ENCODE peak calls at places on chromosomes 3 and 15, in eight cellular contexts. One of them, this sample, is unnamed.

GRCh38 chr15:66841953-66842681 is 140.1 kb downstream of the SMAD6 start:
- DNase-seq in breast epithelium: peak; percentile 90
- DNase-seq in psoas muscle: peak; percentile 91
- DNase-seq in CD4-positive, alpha-beta T cell: no peak
- DNase-seq in neural progenitor cell: peak; percentile 81
- DNase-seq in aorta: peak; percentile 94
- DNase-seq in CD8-positive, alpha-beta memory T cell: no peak
- DNase-seq in GM23248: peak; percentile 98
- DNase-seq in this sample: peak; percentile 47

GRCh38 chr3:58666683-58667082 is at the start of gene FAM3D:
- DNase-seq in breast epithelium: no peak
- DNase-seq in psoas muscle: no peak
- DNase-seq in CD4-positive, alpha-beta T cell: no peak
- DNase-seq in neural progenitor cell: no peak
- DNase-seq in aorta: no peak
- DNase-seq in CD8-positive, alpha-beta memory T cell: no peak
- DNase-seq in GM23248: no peak
- DNase-seq in this sample: no peak

GRCh38 chr3:185503467-185503975 is 4.7 kb upstream of the TMEM41A start:
- DNase-seq in breast epithelium: no peak
- DNase-seq in psoas muscle: no peak
- DNase-seq in CD4-positive, alpha-beta T cell: no peak
- DNase-seq in neural progenitor cell: no peak
- DNase-seq in aorta: no peak
- DNase-seq in CD8-positive, alpha-beta memory T cell: no peak
- DNase-seq in GM23248: no peak
- DNase-seq in this sample: no peak

GRCh38 chr3:194640829-194641228 is 7.6 kb upstream of the TMEM44 start:
- DNase-seq in breast epithelium: no peak
- DNase-seq in psoas muscle: no peak
- DNase-seq in CD4-positive, alpha-beta T cell: peak; percentile 54
- DNase-seq in neural progenitor cell: peak; percentile 33
- DNase-seq in aorta: no peak
- DNase-seq in CD8-positive, alpha-beta memory T cell: peak; percentile 58
- DNase-seq in GM23248: peak; percentile 41
- DNase-seq in this sample: peak; percentile 8

GRCh38 chr3:148657470-148657869 is 40.2 kb upstream of the AGTR1 start:
- DNase-seq in breast epithelium: no peak
- DNase-seq in psoas muscle: no peak
- DNase-seq in CD4-positive, alpha-beta T cell: no peak
- DNase-seq in neural progenitor cell: no peak
- DNase-seq in aorta: no peak
- DNase-seq in CD8-positive, alpha-beta memory T cell: no peak
- DNase-seq in GM23248: no peak
- DNase-seq in this sample: no peak

GRCh38 chr15:59200560-59200959 is 6.1 kb upstream of the LDHAL6B start:
- DNase-seq in breast epithelium: no peak
- DNase-seq in psoas muscle: no peak
- DNase-seq in CD4-positive, alpha-beta T cell: no peak
- DNase-seq in neural progenitor cell: no peak
- DNase-seq in aorta: no peak
- DNase-seq in CD8-positive, alpha-beta memory T cell: no peak
- DNase-seq in GM23248: no peak
- DNase-seq in this sample: no peak

GRCh38 chr15:82851331-82851850 is 42.0 kb downstream of the WHAMM start:
- DNase-seq in breast epithelium: no peak
- DNase-seq in psoas muscle: no peak
- DNase-seq in CD4-positive, alpha-beta T cell: no peak
- DNase-seq in neural progenitor cell: no peak
- DNase-seq in aorta: no peak
- DNase-seq in CD8-positive, alpha-beta memory T cell: no peak
- DNase-seq in GM23248: no peak
- DNase-seq in this sample: no peak

GRCh38 chr15:70559840-70560239 is 203.5 kb downstream of the UACA start:
- DNase-seq in breast epithelium: no peak
- DNase-seq in psoas muscle: no peak
- DNase-seq in CD4-positive, alpha-beta T cell: no peak
- DNase-seq in neural progenitor cell: no peak
- DNase-seq in aorta: no peak
- DNase-seq in CD8-positive, alpha-beta memory T cell: no peak
- DNase-seq in GM23248: no peak
- DNase-seq in this sample: no peak

GRCh38 chr15:90036806-90037509 is 35.8 kb downstream of the ZNF710 start:
- DNase-seq in breast epithelium: no peak
- DNase-seq in psoas muscle: no peak
- DNase-seq in CD4-positive, alpha-beta T cell: no peak
- DNase-seq in neural progenitor cell: no peak
- DNase-seq in aorta: no peak
- DNase-seq in CD8-positive, alpha-beta memory T cell: no peak
- DNase-seq in GM23248: no peak
- DNase-seq in this sample: no peak

GRCh38 chr3:21377366-21377765 is 373.6 kb downstream of the ZNF385D start:
- DNase-seq in breast epithelium: no peak
- DNase-seq in psoas muscle: no peak
- DNase-seq in CD4-positive, alpha-beta T cell: no peak
- DNase-seq in neural progenitor cell: no peak
- DNase-seq in aorta: no peak
- DNase-seq in CD8-positive, alpha-beta memory T cell: no peak
- DNase-seq in GM23248: no peak
- DNase-seq in this sample: no peak

GRCh38 chr3:71710906-71711494 is 14.2 kb downstream of the EIF4E3 start:
- DNase-seq in breast epithelium: no peak
- DNase-seq in psoas muscle: no peak
- DNase-seq in CD4-positive, alpha-beta T cell: no peak
- DNase-seq in neural progenitor cell: peak; percentile 65
- DNase-seq in aorta: no peak
- DNase-seq in CD8-positive, alpha-beta memory T cell: peak; percentile 41
- DNase-seq in GM23248: peak; percentile 80
- DNase-seq in this sample: peak; percentile 21

GRCh38 chr15:44033894-44034293 is 161.2 kb downstream of the FRMD5 start:
- DNase-seq in breast epithelium: no peak
- DNase-seq in psoas muscle: no peak
- DNase-seq in CD4-positive, alpha-beta T cell: no peak
- DNase-seq in neural progenitor cell: no peak
- DNase-seq in aorta: peak; percentile 53
- DNase-seq in CD8-positive, alpha-beta memory T cell: no peak
- DNase-seq in GM23248: peak; percentile 78
- DNase-seq in this sample: peak; percentile 16

GRCh38 chr3:49111347-49111746 is 6.8 kb upstream of the QARS1 start:
- DNase-seq in breast epithelium: no peak
- DNase-seq in psoas muscle: no peak
- DNase-seq in CD4-positive, alpha-beta T cell: no peak
- DNase-seq in neural progenitor cell: no peak
- DNase-seq in aorta: no peak
- DNase-seq in CD8-positive, alpha-beta memory T cell: no peak
- DNase-seq in GM23248: no peak
- DNase-seq in this sample: no peak

GRCh38 chr3:40379674-40380306 is 7.2 kb upstream of the ENTPD3 start:
- DNase-seq in breast epithelium: no peak
- DNase-seq in psoas muscle: no peak
- DNase-seq in CD4-positive, alpha-beta T cell: no peak
- DNase-seq in neural progenitor cell: no peak
- DNase-seq in aorta: no peak
- DNase-seq in CD8-positive, alpha-beta memory T cell: no peak
- DNase-seq in GM23248: no peak
- DNase-seq in this sample: no peak

GRCh38 chr3:9500108-9501050 is 53.2 kb downstream of the LHFPL4 start:
- DNase-seq in breast epithelium: no peak
- DNase-seq in psoas muscle: peak; percentile 74
- DNase-seq in CD4-positive, alpha-beta T cell: peak; percentile 51
- DNase-seq in neural progenitor cell: peak; percentile 94
- DNase-seq in aorta: peak; percentile 70
- DNase-seq in CD8-positive, alpha-beta memory T cell: peak; percentile 46
- DNase-seq in GM23248: peak; percentile 85
- DNase-seq in this sample: peak; percentile 48

GRCh38 chr15:60426870-60427528 is 29.2 kb upstream of the ANXA2 start:
- DNase-seq in breast epithelium: no peak
- DNase-seq in psoas muscle: no peak
- DNase-seq in CD4-positive, alpha-beta T cell: no peak
- DNase-seq in neural progenitor cell: no peak
- DNase-seq in aorta: no peak
- DNase-seq in CD8-positive, alpha-beta memory T cell: no peak
- DNase-seq in GM23248: peak; percentile 91
- DNase-seq in this sample: no peak

GRCh38 chr3:152060701-152061100 is 187.3 kb downstream of the SUCNR1 start:
- DNase-seq in breast epithelium: no peak
- DNase-seq in psoas muscle: no peak
- DNase-seq in CD4-positive, alpha-beta T cell: no peak
- DNase-seq in neural progenitor cell: peak; percentile 8
- DNase-seq in aorta: no peak
- DNase-seq in CD8-positive, alpha-beta memory T cell: no peak
- DNase-seq in GM23248: no peak
- DNase-seq in this sample: no peak

GRCh38 chr3:142273501-142273900 is 48.1 kb upstream of the GK5 start:
- DNase-seq in breast epithelium: no peak
- DNase-seq in psoas muscle: no peak
- DNase-seq in CD4-positive, alpha-beta T cell: no peak
- DNase-seq in neural progenitor cell: peak; percentile 43
- DNase-seq in aorta: no peak
- DNase-seq in CD8-positive, alpha-beta memory T cell: no peak
- DNase-seq in GM23248: no peak
- DNase-seq in this sample: no peak

GRCh38 chr15:68791431-68792283 is 29.0 kb downstream of the ANP32A start:
- DNase-seq in breast epithelium: no peak
- DNase-seq in psoas muscle: no peak
- DNase-seq in CD4-positive, alpha-beta T cell: peak; percentile 18
- DNase-seq in neural progenitor cell: no peak
- DNase-seq in aorta: no peak
- DNase-seq in CD8-positive, alpha-beta memory T cell: peak; percentile 78
- DNase-seq in GM23248: no peak
- DNase-seq in this sample: no peak

GRCh38 chr15:57866149-57866736 is 159.7 kb downstream of the POLR2M start:
- DNase-seq in breast epithelium: no peak
- DNase-seq in psoas muscle: peak; percentile 59
- DNase-seq in CD4-positive, alpha-beta T cell: peak; percentile 11
- DNase-seq in neural progenitor cell: peak; percentile 67
- DNase-seq in aorta: peak; percentile 53
- DNase-seq in CD8-positive, alpha-beta memory T cell: peak; percentile 25
- DNase-seq in GM23248: peak; percentile 72
- DNase-seq in this sample: peak; percentile 52

GRCh38 chr15:75067123-75067854 is 43.9 kb downstream of the PPCDC start:
- DNase-seq in breast epithelium: no peak
- DNase-seq in psoas muscle: no peak
- DNase-seq in CD4-positive, alpha-beta T cell: no peak
- DNase-seq in neural progenitor cell: no peak
- DNase-seq in aorta: no peak
- DNase-seq in CD8-positive, alpha-beta memory T cell: no peak
- DNase-seq in GM23248: peak; percentile 53
- DNase-seq in this sample: peak; percentile 12

GRCh38 chr15:50137330-50137761 is 18.3 kb upstream of the ATP8B4 start:
- DNase-seq in breast epithelium: no peak
- DNase-seq in psoas muscle: no peak
- DNase-seq in CD4-positive, alpha-beta T cell: no peak
- DNase-seq in neural progenitor cell: no peak
- DNase-seq in aorta: no peak
- DNase-seq in CD8-positive, alpha-beta memory T cell: no peak
- DNase-seq in GM23248: peak; percentile 99
- DNase-seq in this sample: peak; percentile 86

DNA sequence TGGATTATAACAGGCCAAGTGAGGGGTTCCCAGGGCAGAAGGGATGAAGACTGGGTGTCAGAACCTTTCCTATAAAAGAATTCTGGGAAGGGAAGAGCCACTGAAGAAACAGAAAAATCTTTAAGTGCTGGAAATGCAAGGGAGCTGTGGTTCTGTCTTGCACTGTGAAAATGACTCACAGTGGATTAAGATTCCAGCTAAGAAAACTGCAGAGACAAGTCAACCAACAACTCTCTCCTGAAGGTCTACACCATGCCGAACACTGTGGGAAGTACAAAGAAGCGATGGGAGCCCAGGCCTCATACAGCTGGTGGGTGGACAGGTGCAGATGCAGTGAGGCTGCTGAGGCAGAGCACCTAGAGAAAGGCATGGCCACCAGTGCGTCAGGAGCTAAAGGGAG is 27.7 kb downstream of the ZDHHC3 start:
- DNase-seq in breast epithelium: no peak
- DNase-seq in psoas muscle: no peak
- DNase-seq in CD4-positive, alpha-beta T cell: no peak
- DNase-seq in neural progenitor cell: no peak
- DNase-seq in aorta: no peak
- DNase-seq in CD8-positive, alpha-beta memory T cell: no peak
- DNase-seq in GM23248: no peak
- DNase-seq in this sample: no peak
- H3K27ac ChIP-seq in breast epithelium: no peak overlapping the region
- H3K27ac ChIP-seq in psoas muscle: no peak overlapping the region
- H3K27ac ChIP-seq in CD4-positive, alpha-beta T cell: no peak overlapping the region
- H3K27ac ChIP-seq in neural progenitor cell: no peak overlapping the region
- H3K27ac ChIP-seq in aorta: no peak overlapping the region
- H3K27ac ChIP-seq in CD8-positive, alpha-beta memory T cell: no peak overlapping the region
- H3K27ac ChIP-seq in GM23248: no peak overlapping the region
- H3K27ac ChIP-seq in this sample: no peak overlapping the region

GRCh38 chr3:184016169-184016570 is 1.5 kb downstream of the ABCC5 start:
- DNase-seq in breast epithelium: no peak
- DNase-seq in psoas muscle: no peak
- DNase-seq in CD4-positive, alpha-beta T cell: no peak
- DNase-seq in neural progenitor cell: no peak
- DNase-seq in aorta: no peak
- DNase-seq in CD8-positive, alpha-beta memory T cell: no peak
- DNase-seq in GM23248: no peak
- DNase-seq in this sample: no peak
- H3K27ac ChIP-seq in breast epithelium: no peak overlapping the region
- H3K27ac ChIP-seq in psoas muscle: peak overlapping the region; percentile 89
- H3K27ac ChIP-seq in CD4-positive, alpha-beta T cell: no peak overlapping the region
- H3K27ac ChIP-seq in neural progenitor cell: no peak overlapping the region
- H3K27ac ChIP-seq in aorta: no peak overlapping the region
- H3K27ac ChIP-seq in CD8-positive, alpha-beta memory T cell: peak overlapping the region; percentile 18
- H3K27ac ChIP-seq in GM23248: no peak overlapping the region
- H3K27ac ChIP-seq in this sample: no peak overlapping the region

GRCh38 chr15:96331141-96331941 is 841 bp downstream of the NR2F2 start:
- DNase-seq in breast epithelium: no peak
- DNase-seq in psoas muscle: peak; percentile 74
- DNase-seq in CD4-positive, alpha-beta T cell: no peak
- DNase-seq in neural progenitor cell: peak; percentile 41
- DNase-seq in aorta: no peak
- DNase-seq in CD8-positive, alpha-beta memory T cell: no peak
- DNase-seq in GM23248: peak; percentile 71
- DNase-seq in this sample: no peak
- H3K27ac ChIP-seq in breast epithelium: peak overlapping the region; percentile 93
- H3K27ac ChIP-seq in psoas muscle: peak overlapping the region; percentile 94
- H3K27ac ChIP-seq in CD4-positive, alpha-beta T cell: no peak overlapping the region
- H3K27ac ChIP-seq in neural progenitor cell: peak overlapping the region; percentile 88
- H3K27ac ChIP-seq in aorta: peak overlapping the region; percentile 98
- H3K27ac ChIP-seq in CD8-positive, alpha-beta memory T cell: peak overlapping the region; percentile 51
- H3K27ac ChIP-seq in GM23248: peak overlapping the region; percentile 94
- H3K27ac ChIP-seq in this sample: peak overlapping the region; percentile 98

DNA sequence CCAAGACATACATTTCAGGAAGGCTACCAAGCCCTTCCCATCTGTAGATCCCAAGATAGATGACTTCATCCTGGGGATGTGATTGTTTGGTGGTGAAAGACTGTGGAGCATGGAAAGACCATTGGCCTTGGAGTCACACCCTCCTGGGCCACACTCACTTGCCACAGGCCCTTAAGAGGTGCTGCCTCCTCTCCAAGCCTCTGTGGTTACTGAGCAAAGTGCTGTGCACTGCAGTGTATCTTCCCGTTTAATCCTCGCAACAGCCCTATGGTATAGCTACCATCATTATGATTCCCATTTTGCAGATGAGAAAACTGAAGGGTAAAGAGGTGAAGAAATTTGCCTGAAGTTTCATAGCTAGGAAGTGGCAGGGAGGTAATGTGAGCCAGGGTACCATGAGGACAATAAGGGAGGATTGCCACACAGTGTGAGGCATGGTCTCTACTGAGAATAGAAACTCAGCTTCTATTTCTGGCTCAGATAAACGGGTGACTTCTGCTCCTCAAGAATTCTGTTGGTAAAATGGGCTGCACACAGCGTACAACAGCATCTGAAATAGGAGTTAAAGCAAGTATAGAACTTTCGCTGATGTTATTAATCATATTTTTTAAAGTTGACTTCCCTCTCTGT is 23.9 kb upstream of the RHO start:
- DNase-seq in breast epithelium: no peak
- DNase-seq in psoas muscle: no peak
- DNase-seq in CD4-positive, alpha-beta T cell: no peak
- DNase-seq in neural progenitor cell: no peak
- DNase-seq in aorta: no peak
- DNase-seq in CD8-positive, alpha-beta memory T cell: no peak
- DNase-seq in GM23248: no peak
- DNase-seq in this sample: no peak
- H3K27ac ChIP-seq in breast epithelium: no peak overlapping the region
- H3K27ac ChIP-seq in psoas muscle: peak overlapping the region; percentile 71
- H3K27ac ChIP-seq in CD4-positive, alpha-beta T cell: no peak overlapping the region
- H3K27ac ChIP-seq in neural progenitor cell: no peak overlapping the region
- H3K27ac ChIP-seq in aorta: peak overlapping the region; percentile 74
- H3K27ac ChIP-seq in CD8-positive, alpha-beta memory T cell: no peak overlapping the region
- H3K27ac ChIP-seq in GM23248: no peak overlapping the region
- H3K27ac ChIP-seq in this sample: no peak overlapping the region